ENCODE peak calls at places on chromosomes 7 and 10, in eight cellular contexts. H is germinal center; E is SK-N-SH; W is COLO829; N is activated naive CD4-positive, alpha-beta T cell; G is chondrocyte; A is EL; M is CD4-positive, CD25-positive, alpha-beta regulatory T cell. U is an unnamed sample.

GRCh38 chr7:134891262-134892001 is 94.9 kb upstream of the AGBL3 start:
- DNase-seq in G (no peak), N (no peak), W (peak), H (no peak), E (peak), A (peak), M (no peak), U (no peak)

GRCh38 chr10:76382381-76382851 is 951.0 kb downstream of the LRMDA start:
- DNase-seq in H (no peak), N (no peak), G (no peak), E (no peak), W (no peak), A (peak), M (no peak), U (no peak)

GRCh38 chr10:2111936-2112335 is 374.6 kb upstream of the ADARB2 start:
- DNase-seq in E (no peak), H (no peak), G (no peak), N (no peak), M (no peak), A (no peak), W (peak), U (no peak)

GRCh38 chr10:98246911-98247820 is 20.8 kb downstream of the LOXL4 start:
- DNase-seq in A (no peak), M (no peak), E (no peak), H (no peak), G (no peak), W (peak), N (no peak), U (no peak)

GRCh38 chr7:35037526-35038339 is 448 bp upstream of the DPY19L1 start:
- DNase-seq in N (peak), E (peak), W (peak), M (peak), G (peak), A (peak), H (peak), U (peak)

GRCh38 chr7:63900394-63901203 is 98.0 kb upstream of the ZNF722 start:
- DNase-seq in G (no peak), E (peak), N (peak), M (peak), A (no peak), W (peak), H (peak), U (no peak)

GRCh38 chr7:33836797-33837355 is 68.5 kb upstream of the BMPER start:
- DNase-seq in W (no peak), E (peak), G (no peak), N (no peak), H (no peak), M (no peak), A (no peak), U (no peak)

GRCh38 chr7:48154792-48155413 is 16.4 kb upstream of the ABCA13 start:
- DNase-seq in M (no peak), E (peak), N (no peak), G (no peak), A (peak), W (peak), H (peak), U (peak)

GRCh38 chr10:12396567-12396966 is 47.2 kb downstream of the CAMK1D start:
- DNase-seq in M (no peak), H (no peak), A (no peak), N (no peak), G (no peak), E (no peak), W (no peak), U (no peak)

GRCh38 chr7:126185959-126186580 is 1066.7 kb downstream of the GRM8 start:
- DNase-seq in E (peak), A (no peak), G (peak), N (no peak), W (no peak), H (no peak), M (no peak), U (no peak)

GRCh38 chr10:124544711-124545110 is 83.1 kb downstream of the LHPP start:
- DNase-seq in N (no peak), E (no peak), A (no peak), H (no peak), M (no peak), G (no peak), W (no peak), U (no peak)

GRCh38 chr7:85471740-85472139 is 284.9 kb upstream of the SEMA3D start:
- DNase-seq in A (peak), E (no peak), M (no peak), N (no peak), H (no peak), G (no peak), W (peak), U (no peak)

GRCh38 chr10:48879476-48879875 is 60.2 kb downstream of the LRRC18 start:
- DNase-seq in G (no peak), A (no peak), E (no peak), M (no peak), H (no peak), N (no peak), W (no peak), U (peak)

GRCh38 chr7:36232971-36233550 is 80.0 kb downstream of the EEPD1 start:
- DNase-seq in H (no peak), M (no peak), G (no peak), N (no peak), A (no peak), W (no peak), E (no peak), U (no peak)

GRCh38 chr7:25196132-25196896 is 32.0 kb downstream of the NPVF start:
- DNase-seq in H (no peak), A (no peak), W (no peak), M (no peak), E (no peak), G (no peak), N (no peak), U (no peak)

GRCh38 chr7:4247106-4247876 is 434.8 kb upstream of the FOXK1 start:
- DNase-seq in N (no peak), H (no peak), E (no peak), G (peak), A (no peak), M (no peak), W (no peak), U (no peak)

GRCh38 chr7:108598153-108598552 is 28.5 kb downstream of the DNAJB9 start:
- DNase-seq in M (no peak), G (no peak), H (no peak), A (no peak), E (no peak), N (no peak), W (no peak), U (no peak)

GRCh38 chr10:34292675-34293074 is 522.4 kb downstream of the PARD3 start:
- DNase-seq in M (no peak), E (no peak), A (no peak), W (no peak), N (no peak), H (no peak), G (no peak), U (no peak)

GRCh38 chr7:64876792-64877713 is 26.0 kb upstream of the ZNF273 start:
- DNase-seq in A (no peak), H (peak), E (peak), N (peak), W (peak), G (peak), M (peak), U (peak)

GRCh38 chr10:11783558-11783865 is 39.6 kb upstream of the PROSER2 start:
- DNase-seq in G (no peak), E (no peak), A (no peak), M (no peak), W (no peak), N (no peak), H (no peak), U (no peak)

GRCh38 chr10:77744249-77744648 is 106.6 kb upstream of the KCNMA1 start:
- DNase-seq in N (no peak), H (no peak), E (no peak), G (no peak), W (no peak), A (peak), M (no peak), U (no peak)

GRCh38 chr7:118129037-118129436 is 54.9 kb upstream of the LSM8 start:
- DNase-seq in N (no peak), A (no peak), G (no peak), H (no peak), E (no peak), W (no peak), M (no peak), U (no peak)

GRCh38 chr7:149879801-149880738 is 6.3 kb downstream of the ATP6V0E2 start:
- DNase-seq in G (no peak), E (no peak), N (no peak), A (no peak), H (no peak), W (no peak), M (no peak), U (no peak)

GRCh38 chr10:22251751-22252285 is 34.0 kb upstream of the EBLN1 start:
- DNase-seq in G (no peak), N (no peak), H (peak), E (peak), M (peak), W (no peak), A (peak), U (peak)

GRCh38 chr10:96794786-96795733 is 37.0 kb upstream of the LCOR start:
- DNase-seq in H (no peak), W (no peak), A (no peak), M (no peak), E (no peak), N (no peak), G (no peak), U (no peak)